ENCODE peak calls at places on chromosome 9, in seven cellular contexts. W is HCT116, A is fibroblast of the conjunctiva, O is colonic mucosa, U is T-helper 9 cell, J is SK-N-MC, X is NCI-H2081. S is an unnamed sample.

GRCh38 chr9:135992486-135993408 is 31.6 kb upstream of the UBAC1 start:
- DNase-seq in W (no peak), A (peak; percentile 69), O (peak; percentile 77), U (no peak), J (no peak), X (peak; percentile 87), S (no peak)

GRCh38 chr9:133184971-133185370 is 21.3 kb upstream of the GBGT1 start:
- DNase-seq in W (peak; percentile 64), A (peak; percentile 52), O (peak; percentile 55), U (no peak), J (peak; percentile 24), X (peak; percentile 86), S (peak; percentile 48)

GRCh38 chr9:120439147-120439546 is 140.8 kb downstream of the CDK5RAP2 start:
- DNase-seq in W (no peak), A (no peak), O (no peak), U (no peak), J (no peak), X (peak; percentile 66), S (no peak)

GRCh38 chr9:71609453-71609840 is 158.9 kb downstream of the CEMIP2 start:
- DNase-seq in W (no peak), A (no peak), O (no peak), U (no peak), J (no peak), X (no peak), S (no peak)

GRCh38 chr9:82024931-82025330 is 36.4 kb downstream of the SPATA31D1 start:
- DNase-seq in W (no peak), A (no peak), O (no peak), U (no peak), J (no peak), X (no peak), S (no peak)

GRCh38 chr9:127877566-127877998 is at the start of gene AK1:
- DNase-seq in W (no peak), A (no peak), O (peak; percentile 89), U (no peak), J (no peak), X (peak; percentile 71), S (no peak)

GRCh38 chr9:26210338-26210851 is 532.2 kb upstream of the TUSC1 start:
- DNase-seq in W (no peak), A (no peak), O (no peak), U (no peak), J (no peak), X (no peak), S (no peak)

GRCh38 chr9:77290373-77290772 is 113.0 kb downstream of the VPS13A start:
- DNase-seq in W (no peak), A (no peak), O (no peak), U (no peak), J (no peak), X (no peak), S (no peak)

GRCh38 chr9:130446111-130446861 is 1.5 kb downstream of the ASS1 start:
- DNase-seq in W (no peak), A (peak; percentile 97), O (peak; percentile 57), U (no peak), J (peak; percentile 69), X (no peak), S (no peak)

GRCh38 chr9:124660341-124660801 is 110.7 kb downstream of the NR6A1 start:
- DNase-seq in W (no peak), A (peak; percentile 17), O (peak; percentile 38), U (no peak), J (peak; percentile 22), X (peak; percentile 81), S (peak; percentile 71)

GRCh38 chr9:133762488-133763271 is 24.5 kb upstream of the SARDH start:
- DNase-seq in W (no peak), A (no peak), O (no peak), U (no peak), J (no peak), X (no peak), S (no peak)

GRCh38 chr9:134942421-134943119 is 24.9 kb upstream of the FCN1 start:
- DNase-seq in W (no peak), A (no peak), O (no peak), U (no peak), J (no peak), X (no peak), S (no peak)

GRCh38 chr9:136996361-136997281 is at the start of gene CLIC3:
- DNase-seq in W (no peak), A (no peak), O (peak; percentile 81), U (peak; percentile 36), J (no peak), X (no peak), S (no peak)

GRCh38 chr9:14529629-14530028 is 163.6 kb downstream of the ZDHHC21 start:
- DNase-seq in W (no peak), A (no peak), O (no peak), U (no peak), J (no peak), X (no peak), S (no peak)

GRCh38 chr9:120348951-120349429 is 231.0 kb downstream of the CDK5RAP2 start:
- DNase-seq in W (peak; percentile 31), A (peak; percentile 33), O (no peak), U (no peak), J (no peak), X (peak; percentile 60), S (no peak)

GRCh38 chr9:114525505-114525904 is 20.2 kb upstream of the WHRN start:
- DNase-seq in W (peak; percentile 15), A (no peak), O (no peak), U (no peak), J (no peak), X (no peak), S (no peak)

GRCh38 chr9:26169684-26170083 is 491.4 kb upstream of the TUSC1 start:
- DNase-seq in W (no peak), A (no peak), O (no peak), U (no peak), J (no peak), X (no peak), S (no peak)

GRCh38 chr9:137575725-137576411 is 2.9 kb downstream of the DPH7 start:
- DNase-seq in W (no peak), A (no peak), O (no peak), U (no peak), J (no peak), X (no peak), S (no peak)

GRCh38 chr9:70120834-70121510 is 77.3 kb downstream of the MAMDC2 start:
- DNase-seq in W (no peak), A (peak; percentile 86), O (peak; percentile 30), U (no peak), J (no peak), X (no peak), S (no peak)

GRCh38 chr9:128203024-128203841 is at the start of gene DNM1:
- DNase-seq in W (no peak), A (peak; percentile 24), O (peak; percentile 49), U (peak; percentile 64), J (no peak), X (peak; percentile 62), S (no peak)

GRCh38 chr9:124473310-124473709 is 23.1 kb downstream of the ADGRD2 start:
- DNase-seq in W (no peak), A (no peak), O (no peak), U (no peak), J (no peak), X (no peak), S (no peak)

GRCh38 chr9:125959980-125960619 is 212.9 kb downstream of the PBX3 start:
- DNase-seq in W (no peak), A (no peak), O (no peak), U (no peak), J (no peak), X (no peak), S (no peak)

GRCh38 chr9:32940740-32941139 is 60.7 kb downstream of the APTX start:
- DNase-seq in W (no peak), A (no peak), O (no peak), U (no peak), J (no peak), X (no peak), S (no peak)

GRCh38 chr9:129166962-129167557 is 11.0 kb downstream of the IER5L start:
- DNase-seq in W (peak; percentile 63), A (peak; percentile 51), O (peak; percentile 95), U (no peak), J (no peak), X (peak; percentile 32), S (no peak)

GRCh38 chr9:126953089-126953809 is 38.7 kb downstream of the RALGPS1 start:
- DNase-seq in W (no peak), A (no peak), O (no peak), U (no peak), J (no peak), X (no peak), S (no peak)

GRCh38 chr9:96006961-96007360 is 131.5 kb downstream of the ERCC6L2 start:
- DNase-seq in W (no peak), A (no peak), O (no peak), U (no peak), J (no peak), X (no peak), S (no peak)

GRCh38 chr9:34995288-34996060 is 5.9 kb downstream of the DNAJB5 start:
- DNase-seq in W (no peak), A (no peak), O (no peak), U (no peak), J (no peak), X (no peak), S (no peak)